ENCODE peak calls at places on chromosomes 2 and 18, in four cellular contexts. One of them, this sample, is unnamed.
A peak's percentile ranks its signal among the peaks of the same experiment; 100 is the strongest.

GRCh38 chr18:62852851-62853250 is 137.5 kb downstream of the PHLPP1 start:
- DNase-seq in H1: no peak
- DNase-seq in K562: no peak
- DNase-seq in IMR-90: peak; percentile 21
- DNase-seq in this sample: no peak

GRCh38 chr2:2057125-2057721 is 273.9 kb downstream of the MYT1L start:
- DNase-seq in IMR-90: no peak
- DNase-seq in K562: peak; percentile 45
- DNase-seq in H1: no peak
- DNase-seq in this sample: no peak

GRCh38 chr2:10658041-10658913 is 31.5 kb downstream of the NOL10 start:
- DNase-seq in H1: no peak
- DNase-seq in IMR-90: peak; percentile 82
- DNase-seq in K562: no peak
- DNase-seq in this sample: no peak

GRCh38 chr2:174903243-174903513 is 102.0 kb downstream of the CHN1 start:
- DNase-seq in H1: no peak
- DNase-seq in K562: no peak
- DNase-seq in IMR-90: no peak
- DNase-seq in this sample: no peak

GRCh38 chr2:100880730-100881129 is 60.8 kb downstream of the NPAS2 start:
- DNase-seq in K562: no peak
- DNase-seq in IMR-90: peak; percentile 40
- DNase-seq in H1: no peak
- DNase-seq in this sample: no peak

GRCh38 chr2:103552775-103553174 is 790.9 kb downstream of the TMEM182 start:
- DNase-seq in K562: no peak
- DNase-seq in H1: no peak
- DNase-seq in IMR-90: no peak
- DNase-seq in this sample: no peak

GRCh38 chr18:7272268-7273049 is 41.6 kb downstream of the LRRC30 start:
- DNase-seq in K562: peak; percentile 16
- DNase-seq in H1: peak; percentile 46
- DNase-seq in IMR-90: peak; percentile 61
- DNase-seq in this sample: no peak

GRCh38 chr2:180905002-180905401 is 75.4 kb upstream of the UBE2E3 start:
- DNase-seq in K562: no peak
- DNase-seq in IMR-90: peak; percentile 19
- DNase-seq in H1: no peak
- DNase-seq in this sample: no peak

GRCh38 chr2:143901185-143901842 is 618.6 kb downstream of the ZEB2 start:
- DNase-seq in IMR-90: peak; percentile 91
- DNase-seq in K562: no peak
- DNase-seq in H1: no peak
- DNase-seq in this sample: no peak

GRCh38 chr2:237980087-237980486 is 13.3 kb downstream of the UBE2F start:
- DNase-seq in H1: no peak
- DNase-seq in IMR-90: no peak
- DNase-seq in K562: no peak
- DNase-seq in this sample: no peak

GRCh38 chr2:34307636-34308035 is 708.5 kb upstream of the FAM98A start:
- DNase-seq in K562: no peak
- DNase-seq in IMR-90: no peak
- DNase-seq in H1: no peak
- DNase-seq in this sample: no peak

GRCh38 chr2:233795735-233796171 is 17.6 kb downstream of the MROH2A start:
- DNase-seq in H1: no peak
- DNase-seq in K562: no peak
- DNase-seq in IMR-90: no peak
- DNase-seq in this sample: no peak

GRCh38 chr18:37122877-37123276 is 293.9 kb downstream of the KIAA1328 start:
- DNase-seq in K562: no peak
- DNase-seq in IMR-90: no peak
- DNase-seq in H1: no peak
- DNase-seq in this sample: no peak

GRCh38 chr2:139885921-139886498 is 1105.8 kb upstream of the NXPH2 start:
- DNase-seq in K562: no peak
- DNase-seq in H1: no peak
- DNase-seq in IMR-90: no peak
- DNase-seq in this sample: no peak

GRCh38 chr2:29528891-29529520 is 392.4 kb downstream of the ALK start:
- DNase-seq in H1: no peak
- DNase-seq in K562: no peak
- DNase-seq in IMR-90: peak; percentile 79
- DNase-seq in this sample: no peak
- TF ChIP-seq CHD1 in H1: no peak
- TF ChIP-seq CHD1 in K562: no peak
- TF ChIP-seq CHD1 in IMR-90: no peak
- TF ChIP-seq CHD1 in this sample: no peak

GRCh38 chr18:56085561-56085960 is 497.6 kb upstream of the TCF4 start:
- DNase-seq in H1: no peak
- DNase-seq in K562: no peak
- DNase-seq in IMR-90: peak; percentile 86
- DNase-seq in this sample: no peak

GRCh38 chr18:56086786-56087185 is 498.8 kb upstream of the TCF4 start:
- DNase-seq in IMR-90: no peak
- DNase-seq in H1: no peak
- DNase-seq in K562: no peak
- DNase-seq in this sample: no peak

GRCh38 chr18:56086176-56086575 is 498.2 kb upstream of the TCF4 start:
- DNase-seq in IMR-90: peak; percentile 38
- DNase-seq in K562: no peak
- DNase-seq in H1: no peak
- DNase-seq in this sample: no peak

GRCh38 chr18:56083889-56084288 is 495.9 kb upstream of the TCF4 start:
- DNase-seq in H1: no peak
- DNase-seq in IMR-90: peak; percentile 20
- DNase-seq in K562: no peak
- DNase-seq in this sample: no peak

DNA sequence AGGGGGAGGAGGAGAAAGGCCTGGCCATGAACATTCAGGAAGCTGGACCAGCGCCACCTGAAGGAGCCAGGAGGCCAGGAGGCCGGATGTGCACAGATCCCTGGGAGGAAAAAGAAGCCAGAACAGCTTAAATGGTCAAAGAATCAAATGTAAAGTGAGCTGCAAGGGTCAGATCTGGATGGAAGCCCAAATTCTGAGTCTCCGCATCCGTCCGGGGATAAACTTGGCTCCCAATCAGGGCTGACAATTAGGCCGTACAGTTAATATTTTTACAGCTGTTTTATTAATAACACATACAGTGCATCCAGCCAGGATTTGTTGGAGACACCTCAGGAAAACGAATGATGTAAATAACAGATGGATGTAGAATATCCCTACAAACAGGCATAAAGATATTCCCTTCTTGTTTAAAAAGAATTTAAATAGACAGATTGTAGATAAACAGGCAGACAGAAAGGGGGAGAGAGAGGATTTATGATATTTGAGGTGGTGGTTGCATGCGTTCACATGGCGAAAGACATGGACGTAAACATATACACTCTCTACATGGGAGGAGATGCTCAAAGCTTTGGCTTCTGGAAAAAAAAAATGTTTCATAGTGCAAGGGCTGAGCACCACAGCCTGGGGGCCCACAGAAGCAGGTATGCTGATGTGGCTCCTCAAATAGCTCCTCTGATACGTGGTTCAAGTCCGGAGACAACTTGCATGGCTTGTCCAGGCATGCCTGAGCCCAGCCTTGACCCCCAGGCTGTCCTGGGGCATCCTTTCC is 495.3 kb upstream of the TCF4 start:
- DNase-seq in K562: no peak
- DNase-seq in IMR-90: peak; percentile 92
- DNase-seq in H1: no peak
- DNase-seq in this sample: no peak
- H3K27ac ChIP-seq in K562: no peak overlapping the region
- H3K27ac ChIP-seq in IMR-90: peak overlapping the region; percentile 63
- H3K27ac ChIP-seq in H1: no peak overlapping the region
- H3K27ac ChIP-seq in this sample: no peak overlapping the region

GRCh38 chr2:232434563-232435374 is 21.2 kb upstream of the ALPI start:
- DNase-seq in K562: no peak
- DNase-seq in H1: no peak
- DNase-seq in IMR-90: no peak
- DNase-seq in this sample: no peak

GRCh38 chr2:232432598-232433184 is 23.3 kb upstream of the ALPI start:
- DNase-seq in K562: no peak
- DNase-seq in H1: no peak
- DNase-seq in IMR-90: no peak
- DNase-seq in this sample: no peak

GRCh38 chr2:232435805-232436204 is 20.1 kb upstream of the ALPI start:
- DNase-seq in H1: no peak
- DNase-seq in IMR-90: no peak
- DNase-seq in K562: no peak
- DNase-seq in this sample: no peak

GRCh38 chr2:232435375-232435648 is 20.6 kb upstream of the ALPI start:
- DNase-seq in H1: no peak
- DNase-seq in K562: no peak
- DNase-seq in IMR-90: no peak
- DNase-seq in this sample: no peak

GRCh38 chr2:232434091-232434490 is 21.9 kb upstream of the ALPI start:
- DNase-seq in K562: no peak
- DNase-seq in IMR-90: no peak
- DNase-seq in H1: no peak
- DNase-seq in this sample: no peak
- TF ChIP-seq CHD1 in K562: no peak
- TF ChIP-seq CHD1 in IMR-90: no peak
- TF ChIP-seq CHD1 in H1: no peak
- TF ChIP-seq CHD1 in this sample: no peak

DNA sequence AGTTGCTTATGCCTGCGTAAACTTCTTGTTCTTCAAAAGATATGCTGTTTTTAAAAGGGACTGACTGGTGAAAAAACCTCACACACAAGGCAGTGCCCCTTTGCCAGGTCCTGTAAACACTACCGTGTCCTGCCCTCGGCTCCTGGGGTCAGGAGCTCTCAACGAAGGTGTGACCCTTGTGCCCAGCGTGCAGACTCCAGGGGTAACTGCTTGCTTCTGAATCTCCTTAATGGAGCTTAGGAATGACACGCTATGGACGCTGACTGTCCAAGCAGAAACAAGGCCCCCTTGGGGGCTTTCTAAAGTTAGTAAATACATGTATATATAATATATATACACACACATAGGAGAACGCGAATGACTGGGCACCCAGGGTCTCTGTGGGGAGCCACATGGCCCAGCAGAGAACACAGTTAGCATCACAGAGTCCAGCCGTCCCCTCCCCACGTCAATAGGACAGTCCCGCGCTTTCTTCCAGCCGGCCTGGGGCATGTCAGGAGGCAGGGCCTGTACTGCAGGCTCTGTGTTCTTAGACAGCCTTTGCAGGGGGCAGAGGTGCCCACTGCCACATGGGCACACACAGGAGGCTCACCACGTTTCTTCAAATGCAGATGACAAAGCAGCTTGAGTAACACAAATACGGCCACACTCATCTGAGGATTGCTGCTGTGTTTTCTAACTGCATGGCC is 96.1 kb downstream of the HDAC4 start:
- DNase-seq in H1: no peak
- DNase-seq in IMR-90: no peak
- DNase-seq in K562: no peak
- DNase-seq in this sample: no peak
- H3K27ac ChIP-seq in H1: peak overlapping the region; percentile 23
- H3K27ac ChIP-seq in IMR-90: no peak overlapping the region
- H3K27ac ChIP-seq in K562: no peak overlapping the region
- H3K27ac ChIP-seq in this sample: no peak overlapping the region

GRCh38 chr2:46530571-46530970 is 51.2 kb downstream of the TMEM247 start:
- DNase-seq in K562: no peak
- DNase-seq in IMR-90: no peak
- DNase-seq in H1: no peak
- DNase-seq in this sample: no peak
- TF ChIP-seq CHD1 in K562: no peak
- TF ChIP-seq CHD1 in IMR-90: no peak
- TF ChIP-seq CHD1 in H1: no peak
- TF ChIP-seq CHD1 in this sample: no peak

DNA sequence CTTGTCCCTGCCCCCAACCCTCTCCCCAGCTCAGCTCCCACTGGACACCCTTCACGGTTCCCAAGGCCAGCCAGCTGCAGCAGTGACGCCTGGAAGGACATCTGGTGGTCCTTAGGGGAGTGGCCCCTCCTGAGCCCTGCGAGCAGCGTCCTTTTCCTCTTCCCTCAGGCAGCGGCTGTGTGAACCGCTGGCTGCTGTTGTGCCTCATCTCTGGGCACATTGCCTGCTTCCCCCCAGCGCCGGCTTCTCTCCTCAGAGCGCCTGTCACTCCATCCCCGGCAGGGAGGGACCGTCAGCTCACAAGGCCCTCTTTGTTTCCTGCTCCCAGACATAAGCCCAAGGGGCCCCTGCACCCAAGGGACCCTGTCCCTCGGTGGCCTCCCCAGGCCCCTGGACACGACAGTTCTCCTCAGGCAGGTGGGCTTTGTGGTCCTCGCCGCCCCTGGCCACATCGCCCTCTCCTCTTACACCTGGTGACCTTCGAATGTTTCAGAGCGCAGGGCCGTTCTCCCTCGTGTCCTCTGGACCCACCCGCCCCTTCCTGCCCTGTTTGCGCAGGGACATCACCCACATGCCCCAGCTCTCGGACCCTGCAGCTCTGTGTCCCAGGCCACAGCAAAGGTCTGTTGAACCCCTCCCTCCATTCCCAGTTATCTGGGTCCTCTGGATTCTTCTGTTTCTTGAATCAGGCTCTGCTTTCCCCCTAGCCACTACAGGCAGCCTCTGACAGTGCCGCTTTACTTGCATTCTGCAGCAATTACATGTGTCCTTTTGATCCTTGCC is 35.8 kb downstream of the ANO7 start:
- DNase-seq in H1: no peak
- DNase-seq in IMR-90: peak; percentile 66
- DNase-seq in K562: no peak
- DNase-seq in this sample: no peak
- H3K27ac ChIP-seq in H1: no peak overlapping the region
- H3K27ac ChIP-seq in IMR-90: no peak overlapping the region
- H3K27ac ChIP-seq in K562: no peak overlapping the region
- H3K27ac ChIP-seq in this sample: no peak overlapping the region